ENCODE peak calls at places on chromosomes 11 and 22, in four cellular contexts. O is natural killer cell, S is astrocyte of the spinal cord, W is fibroblast of lung. R is an unnamed sample.

GRCh38 chr22:43110444-43110926 is at the start of gene BIK:
- DNase-seq in O (peak; percentile 21), S (no peak), W (peak; percentile 27), R (no peak)

GRCh38 chr11:19595499-19595839 is 117.2 kb upstream of the NAV2 start:
- DNase-seq in O (no peak), S (no peak), W (no peak), R (no peak)

GRCh38 chr11:34191592-34191991 is 86.2 kb downstream of the NAT10 start:
- DNase-seq in O (no peak), S (no peak), W (no peak), R (no peak)

GRCh38 chr11:64758330-64759079 is 1.3 kb downstream of the PYGM start:
- DNase-seq in O (no peak), S (no peak), W (no peak), R (no peak)

GRCh38 chr11:65112551-65113360 is 1.1 kb downstream of the TM7SF2 start:
- DNase-seq in O (peak; percentile 79), S (peak; percentile 33), W (peak; percentile 44), R (peak; percentile 55)

GRCh38 chr22:38935023-38935422 is 22.4 kb upstream of the APOBEC3A start:
- DNase-seq in O (no peak), S (no peak), W (no peak), R (no peak)

GRCh38 chr11:6746086-6746618 is 25.6 kb downstream of the OR2AG2 start:
- DNase-seq in O (peak; percentile 38), S (no peak), W (no peak), R (no peak)

GRCh38 chr11:925158-925495 is 543 bp upstream of the AP2A2 start:
- DNase-seq in O (no peak), S (no peak), W (no peak), R (no peak)

GRCh38 chr11:8098361-8098760 is 17.4 kb downstream of the TUB start:
- DNase-seq in O (no peak), S (no peak), W (no peak), R (no peak)

GRCh38 chr22:32518848-32519247 is 44.2 kb downstream of the FBXO7 start:
- DNase-seq in O (no peak), S (no peak), W (no peak), R (no peak)

GRCh38 chr11:35943761-35944502 is at the start of gene LDLRAD3:
- DNase-seq in O (peak; percentile 21), S (peak; percentile 86), W (peak; percentile 87), R (peak; percentile 54)

GRCh38 chr22:39232806-39233735 is 11.7 kb downstream of the PDGFB start:
- DNase-seq in O (no peak), S (no peak), W (no peak), R (no peak)

GRCh38 chr11:77030834-77031414 is 3.3 kb upstream of the B3GNT6 start:
- DNase-seq in O (no peak), S (no peak), W (no peak), R (no peak)

GRCh38 chr22:29195118-29195963 is 10.4 kb upstream of the EMID1 start:
- DNase-seq in O (no peak), S (no peak), W (no peak), R (no peak)

GRCh38 chr11:72561856-72562255 is 112.4 kb downstream of the PDE2A start:
- DNase-seq in O (no peak), S (no peak), W (no peak), R (no peak)

GRCh38 chr11:13479688-13480087 is 16.1 kb downstream of the PTH start:
- DNase-seq in O (no peak), S (no peak), W (no peak), R (no peak)

GRCh38 chr22:44741929-44742328 is 10.4 kb upstream of the ARHGAP8 start:
- DNase-seq in O (no peak), S (no peak), W (no peak), R (no peak)

GRCh38 chr11:11177156-11177808 is 175.8 kb downstream of the CSNK2A3 start:
- DNase-seq in O (no peak), S (no peak), W (no peak), R (no peak)

GRCh38 chr22:47965066-47965465 is 1202.6 kb downstream of the TBC1D22A start:
- DNase-seq in O (no peak), S (no peak), W (no peak), R (no peak)

GRCh38 chr11:102458531-102458930 is 6.0 kb upstream of the TMEM123 start:
- DNase-seq in O (no peak), S (no peak), W (no peak), R (no peak)

GRCh38 chr11:37857726-37858125 is 1259.7 kb upstream of the RAG2 start:
- DNase-seq in O (no peak), S (no peak), W (no peak), R (no peak)

GRCh38 chr11:37861671-37862070 is 1263.6 kb upstream of the RAG2 start:
- DNase-seq in O (no peak), S (no peak), W (no peak), R (no peak)

DNA sequence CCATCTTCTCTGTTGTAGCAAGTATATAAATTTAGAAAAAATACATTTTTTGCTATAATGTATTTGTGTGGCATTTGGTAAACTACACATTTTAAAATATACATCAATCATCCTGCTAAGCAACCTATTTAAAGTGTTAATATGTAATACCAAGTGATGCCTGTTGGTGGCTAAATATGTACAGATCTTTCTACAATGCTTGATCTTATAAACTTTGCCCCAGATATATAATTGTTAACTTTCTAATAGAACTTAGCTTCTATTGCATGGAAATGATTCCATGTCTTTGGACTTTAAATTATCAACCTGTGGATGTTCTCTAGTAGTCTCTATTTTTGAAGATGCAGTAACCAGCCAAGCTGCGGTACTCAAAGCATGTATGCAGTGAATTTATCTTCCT is 1260.4 kb upstream of the RAG2 start:
- DNase-seq in O (no peak), S (no peak), W (no peak), R (no peak)
- TF ChIP-seq CTCF in O (no peak), S (peak; percentile 1), W (no peak), R (no peak)

DNA sequence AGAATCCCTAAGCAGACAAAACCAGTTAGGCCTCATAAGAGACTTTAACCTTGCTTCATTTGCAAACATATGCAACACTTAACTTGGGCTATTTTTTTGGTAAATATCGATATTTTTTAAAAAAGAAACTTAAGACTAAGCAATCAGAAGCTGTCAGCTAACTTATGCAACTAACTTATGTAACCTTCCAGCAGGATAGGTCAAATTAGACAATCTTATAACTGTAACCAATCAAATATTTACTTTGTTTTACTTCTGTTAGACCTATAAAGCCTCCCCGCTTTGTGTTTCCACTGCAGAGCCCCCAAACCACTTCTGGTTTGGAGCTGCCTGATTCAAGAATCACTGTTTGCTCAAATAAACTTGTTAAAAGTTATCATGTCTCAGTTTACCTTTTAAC is 8.0 kb downstream of the MSANTD4 start:
- DNase-seq in O (no peak), S (no peak), W (no peak), R (no peak)
- TF ChIP-seq CTCF in O (no peak), S (no peak), W (no peak), R (no peak)

GRCh38 chr22:26170795-26171194 is 1.5 kb downstream of the SEZ6L start:
- DNase-seq in O (no peak), S (no peak), W (no peak), R (no peak)
- TF ChIP-seq CTCF in O (no peak), S (no peak), W (no peak), R (peak; percentile 41)

DNA sequence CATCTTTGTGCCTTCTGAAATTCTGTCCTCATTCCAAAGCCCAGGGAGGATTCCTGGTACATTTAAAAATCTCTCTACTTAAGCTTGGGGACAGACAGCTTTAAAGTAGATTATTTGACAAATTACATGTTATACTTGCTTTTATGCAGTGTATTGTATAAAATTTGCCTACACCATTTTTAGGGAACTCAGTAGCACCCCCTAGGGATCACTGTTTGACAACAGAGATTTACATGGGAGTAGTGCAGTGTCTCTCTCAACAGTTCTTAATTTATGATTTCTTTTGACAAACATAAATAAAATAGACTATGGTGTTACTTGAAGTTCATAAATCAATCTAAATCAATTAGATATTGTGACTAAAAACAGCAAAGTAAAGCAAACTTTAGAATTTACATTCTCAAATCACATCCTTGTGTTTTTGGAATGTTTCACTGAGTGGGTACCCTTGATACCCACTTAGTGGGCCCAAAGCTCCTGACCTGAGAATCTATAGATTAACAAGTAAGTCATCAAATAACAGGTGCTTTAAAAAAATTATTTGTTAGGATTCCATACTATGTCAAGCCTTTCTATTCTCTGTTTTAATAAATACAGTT is 428.8 kb downstream of the DYNC2H1 start:
- DNase-seq in O (no peak), S (peak; percentile 42), W (peak; percentile 60), R (no peak)
- TF ChIP-seq CTCF in O (no peak), S (peak; percentile 64), W (peak; percentile 62), R (peak; percentile 47)